ENCODE peak calls at places on chromosomes 2 and 18, in four cellular contexts. F is WERI-Rb-1, I is fibroblast of lung, Q is dorsolateral prefrontal cortex. B is an unnamed sample.

GRCh38 chr18:75365230-75365629 is 62.3 kb downstream of the SMIM21 start:
- DNase-seq in F (no peak), I (no peak), Q (no peak), B (no peak)

GRCh38 chr2:187826023-187826422 is 271.8 kb upstream of the TFPI start:
- DNase-seq in F (no peak), I (peak; percentile 45), Q (no peak), B (no peak)

GRCh38 chr2:59988337-59988736 is 565.1 kb downstream of the BCL11A start:
- DNase-seq in F (no peak), I (no peak), Q (no peak), B (no peak)

GRCh38 chr2:5834491-5834890 is 142.3 kb downstream of the SOX11 start:
- DNase-seq in F (no peak), I (no peak), Q (no peak), B (no peak)

GRCh38 chr2:37283207-37283606 is 41.4 kb downstream of the PRKD3 start:
- DNase-seq in F (no peak), I (peak; percentile 93), Q (no peak), B (no peak)

GRCh38 chr2:10377052-10377746 is 70.9 kb downstream of the ODC1 start:
- DNase-seq in F (no peak), I (no peak), Q (no peak), B (no peak)

GRCh38 chr2:229348135-229348534 is 77.0 kb upstream of the PID1 start:
- DNase-seq in F (no peak), I (peak; percentile 32), Q (no peak), B (no peak)

GRCh38 chr18:37709740-37710139 is 144.1 kb upstream of the CELF4 start:
- DNase-seq in F (no peak), I (no peak), Q (no peak), B (no peak)

GRCh38 chr2:194735837-194736542 is 921.0 kb upstream of the SLC39A10 start:
- DNase-seq in F (no peak), I (peak; percentile 3), Q (no peak), B (no peak)

GRCh38 chr2:127700527-127701192 is 637 bp upstream of the SFT2D3 start:
- DNase-seq in F (peak; percentile 93), I (no peak), Q (no peak), B (no peak)

GRCh38 chr2:189858301-189858700 is 74.1 kb downstream of the PMS1 start:
- DNase-seq in F (no peak), I (no peak), Q (no peak), B (no peak)

GRCh38 chr2:84830095-84830494 is 50.8 kb downstream of the TRABD2A start:
- DNase-seq in F (no peak), I (peak; percentile 36), Q (peak; percentile 43), B (no peak)

GRCh38 chr2:20141056-20141762 is 83.7 kb downstream of the SDC1 start:
- DNase-seq in F (no peak), I (peak; percentile 96), Q (no peak), B (no peak)

GRCh38 chr2:41488854-41489253 is 559.0 kb upstream of the PKDCC start:
- DNase-seq in F (no peak), I (no peak), Q (no peak), B (no peak)

GRCh38 chr2:133489641-133490411 is 78.4 kb downstream of the NCKAP5 start:
- DNase-seq in F (no peak), I (peak; percentile 54), Q (no peak), B (no peak)

GRCh38 chr2:227411320-227411989 is 23.7 kb upstream of the SCYGR1 start:
- DNase-seq in F (no peak), I (peak; percentile 90), Q (no peak), B (no peak)

GRCh38 chr2:227406177-227407031 is 18.7 kb upstream of the SCYGR1 start:
- DNase-seq in F (peak; percentile 50), I (peak; percentile 97), Q (peak; percentile 59), B (peak; percentile 30)

GRCh38 chr2:227410191-227410590 is 22.4 kb upstream of the SCYGR1 start:
- DNase-seq in F (no peak), I (no peak), Q (no peak), B (no peak)

GRCh38 chr2:227404575-227404974 is 16.8 kb upstream of the SCYGR1 start:
- DNase-seq in F (no peak), I (no peak), Q (no peak), B (no peak)

DNA sequence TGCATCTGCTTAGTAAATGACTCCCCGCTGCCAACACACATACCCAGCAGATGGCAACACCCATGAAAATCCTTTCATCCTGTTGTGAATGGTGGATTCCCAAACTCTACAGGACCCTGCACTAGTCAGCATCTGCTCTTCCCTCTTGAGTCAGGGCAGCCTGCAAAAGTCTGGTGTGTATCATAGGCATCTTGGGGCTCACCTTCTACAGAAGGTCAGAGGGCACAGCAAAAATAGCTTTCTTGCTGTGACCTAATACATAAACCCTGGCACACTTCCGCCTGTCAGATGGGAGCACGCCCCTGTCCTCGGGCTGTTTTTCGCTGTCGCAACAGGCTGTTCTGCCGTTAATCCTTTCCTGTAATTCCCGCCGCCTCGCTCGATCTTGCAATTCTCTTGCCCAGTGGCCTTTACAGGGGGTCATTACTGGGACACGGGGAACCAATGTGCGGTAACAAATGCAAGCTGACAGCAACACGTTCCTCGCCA is 19.9 kb upstream of the SCYGR1 start:
- DNase-seq in F (peak; percentile 78), I (no peak), Q (no peak), B (no peak)
- TF ChIP-seq CTCF in F (no peak), I (no peak), Q (no peak), B (no peak)

GRCh38 chr18:64094210-64094609 is 54.7 kb downstream of the LINC00305 start:
- DNase-seq in F (no peak), I (no peak), Q (no peak), B (no peak)

GRCh38 chr18:64095056-64095455 is 53.8 kb downstream of the LINC00305 start:
- DNase-seq in F (no peak), I (no peak), Q (no peak), B (no peak)

GRCh38 chr18:64099244-64099643 is 49.6 kb downstream of the LINC00305 start:
- DNase-seq in F (no peak), I (no peak), Q (no peak), B (no peak)

GRCh38 chr18:64100136-64100922 is 48.6 kb downstream of the LINC00305 start:
- DNase-seq in F (no peak), I (no peak), Q (no peak), B (no peak)

GRCh38 chr18:64097497-64097896 is 51.4 kb downstream of the LINC00305 start:
- DNase-seq in F (no peak), I (no peak), Q (no peak), B (no peak)
- TF ChIP-seq CTCF in F (no peak), I (no peak), Q (peak; percentile 35), B (peak; percentile 71)

DNA sequence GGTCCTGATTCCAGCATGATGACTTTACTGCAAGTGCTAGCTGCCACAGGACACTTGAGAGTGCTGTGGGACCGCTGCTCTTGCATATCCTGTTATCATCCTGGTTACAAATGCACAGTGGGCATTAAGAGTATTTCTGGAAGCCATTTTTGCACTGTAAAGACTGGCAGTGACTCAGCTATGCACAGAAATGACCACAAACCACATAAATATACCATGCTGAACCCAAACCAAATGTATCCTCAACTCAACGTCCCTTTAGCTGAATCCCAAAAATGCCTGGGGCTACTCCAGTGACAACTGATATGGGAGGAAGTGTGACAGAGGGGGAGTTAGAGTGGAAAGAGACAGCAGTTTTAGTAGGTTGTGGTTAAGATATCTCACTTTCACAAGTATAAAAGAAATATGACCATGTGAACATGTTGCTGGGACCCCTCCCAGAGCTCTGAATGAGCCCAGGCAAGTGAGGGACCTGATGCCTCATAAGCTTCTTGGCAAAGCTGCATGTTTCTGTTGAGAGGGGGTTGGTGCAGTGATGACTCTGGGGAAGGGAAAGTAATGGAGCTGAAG is 37.3 kb downstream of the RHBDD1 start:
- DNase-seq in F (no peak), I (peak; percentile 37), Q (no peak), B (no peak)
- TF ChIP-seq CTCF in F (no peak), I (no peak), Q (no peak), B (no peak)

DNA sequence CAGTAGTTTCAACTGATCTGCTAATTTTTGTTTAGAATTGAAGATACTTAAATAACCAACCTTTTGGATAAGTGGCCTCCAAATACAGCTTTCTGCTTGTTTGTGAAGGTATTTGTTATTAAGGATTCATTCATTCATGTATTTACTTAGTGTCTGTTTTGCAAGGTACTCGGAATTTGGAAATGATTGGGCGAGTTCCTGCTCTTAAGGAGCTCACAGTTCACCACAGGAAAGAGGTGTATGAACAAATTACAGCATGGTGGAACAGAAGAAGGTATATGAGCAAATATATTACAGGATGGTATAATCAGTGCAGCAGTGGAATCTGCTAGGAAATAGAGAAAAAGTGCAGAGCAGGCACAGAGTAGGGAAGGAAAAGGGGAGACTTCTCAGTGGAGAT is 4.5 kb downstream of the ACSL3 start:
- DNase-seq in F (no peak), I (no peak), Q (no peak), B (no peak)
- TF ChIP-seq CTCF in F (no peak), I (no peak), Q (no peak), B (no peak)

GRCh38 chr2:6846540-6846939 is 19.2 kb downstream of the CMPK2 start:
- DNase-seq in F (no peak), I (no peak), Q (no peak), B (no peak)

GRCh38 chr2:6846967-6847695 is 18.6 kb downstream of the CMPK2 start:
- DNase-seq in F (no peak), I (no peak), Q (no peak), B (no peak)

GRCh38 chr2:6841537-6842287 is 24.0 kb downstream of the CMPK2 start:
- DNase-seq in F (no peak), I (no peak), Q (no peak), B (no peak)

GRCh38 chr2:6845312-6845711 is 20.4 kb downstream of the CMPK2 start:
- DNase-seq in F (no peak), I (peak; percentile 27), Q (no peak), B (no peak)

GRCh38 chr2:6845903-6846302 is 19.8 kb downstream of the CMPK2 start:
- DNase-seq in F (no peak), I (no peak), Q (no peak), B (no peak)
- TF ChIP-seq CTCF in F (peak; percentile 20), I (no peak), Q (no peak), B (no peak)

DNA sequence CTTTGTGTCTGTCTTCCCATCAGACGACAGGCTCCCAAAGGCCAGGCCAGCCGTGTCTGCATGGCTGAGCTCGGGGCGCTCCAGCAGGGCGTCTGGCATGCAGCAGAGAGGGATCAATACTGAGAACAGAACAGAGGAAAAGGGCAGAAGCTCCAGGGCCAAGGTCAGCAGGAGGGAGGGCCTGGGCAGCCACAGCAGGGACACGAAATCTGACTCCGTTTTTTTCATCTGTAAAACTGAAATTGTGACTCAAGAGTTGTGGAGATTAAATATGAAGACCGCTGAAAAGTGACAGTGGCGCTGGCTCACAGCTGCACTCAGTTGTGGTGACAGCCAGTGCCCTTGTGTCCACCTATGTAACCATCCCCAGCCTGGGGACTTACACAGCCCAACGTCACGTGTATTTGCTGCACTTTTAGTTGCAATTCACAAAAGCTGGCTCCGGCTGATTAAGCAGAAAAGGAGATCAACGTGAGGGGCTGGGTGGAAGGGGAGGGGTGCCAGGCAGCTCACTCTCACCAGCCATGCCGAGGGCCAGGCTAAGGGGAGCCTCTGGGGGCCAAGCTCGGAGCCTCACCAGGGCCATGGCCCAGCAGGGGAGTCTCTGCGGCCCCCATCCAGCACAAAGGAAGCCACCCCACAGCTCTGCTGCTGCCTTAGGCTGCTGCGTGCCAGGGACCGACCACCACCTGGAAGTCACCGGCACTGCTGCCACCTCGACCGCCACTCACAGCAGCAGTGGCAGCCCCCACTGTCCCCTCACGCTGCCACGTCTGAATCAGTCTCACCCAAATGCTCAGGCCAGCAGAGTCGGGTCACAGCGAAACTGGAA is 74.7 kb downstream of the EIPR1 start:
- DNase-seq in F (peak; percentile 82), I (no peak), Q (peak; percentile 53), B (peak; percentile 26)
- TF ChIP-seq CTCF in F (peak; percentile 22), I (no peak), Q (no peak), B (no peak)

B was measured in neural crest cell.